ENCODE peak calls at places on chromosomes 2 and 18, in six cellular contexts. R, X, I, D, Z and M are unnamed samples. For H3K27me3 and H3K9me3, the result is how much of the 10 kb centered on the place peaks cover.

GRCh38 chr2:67829470-67829869 is 233.3 kb downstream of the C1D start:
- DNase-seq in I (no peak), R (no peak), X (no peak), D (no peak), Z (no peak), M (no peak)

GRCh38 chr2:191115801-191116200 is 35.0 kb downstream of the STAT4 start:
- DNase-seq in I (no peak), Z (no peak), D (no peak), X (no peak), R (no peak), M (no peak)

GRCh38 chr2:62270728-62271127 is 74.8 kb downstream of the B3GNT2 start:
- DNase-seq in I (no peak), D (peak), X (peak), Z (no peak), R (no peak), M (peak)

GRCh38 chr2:218805627-218806026 is 23.7 kb downstream of the CYP27A1 start:
- DNase-seq in R (peak), X (no peak), D (no peak), Z (no peak), I (no peak), M (peak)

GRCh38 chr18:54607213-54607934 is 16.3 kb downstream of the DYNAP start:
- DNase-seq in Z (no peak), D (no peak), R (no peak), X (peak), I (no peak), M (no peak)

GRCh38 chr2:7272180-7272579 is 355.0 kb downstream of the RNF144A start:
- DNase-seq in R (no peak), I (no peak), X (no peak), Z (no peak), D (no peak), M (peak)

GRCh38 chr2:96353032-96353561 is 17.5 kb downstream of the NCAPH start:
- DNase-seq in R (no peak), X (no peak), D (peak), I (no peak), Z (no peak), M (peak)

GRCh38 chr2:158319269-158319668 is 137.3 kb downstream of the CCDC148 start:
- DNase-seq in R (no peak), I (no peak), D (no peak), X (no peak), Z (no peak), M (no peak)

GRCh38 chr2:216594081-216594480 is 39.1 kb upstream of the IGFBP2 start:
- DNase-seq in D (no peak), Z (no peak), R (no peak), I (no peak), X (no peak), M (no peak)

GRCh38 chr2:132585982-132586608 is 83.9 kb downstream of the LYPD1 start:
- DNase-seq in I (no peak), D (no peak), Z (no peak), X (no peak), R (no peak), M (no peak)

GRCh38 chr18:39531659-39532058 is 1966.1 kb upstream of the CELF4 start:
- DNase-seq in R (no peak), X (no peak), I (no peak), D (no peak), Z (no peak), M (no peak)

GRCh38 chr2:85753525-85754312 is at the start of gene ATOH8:
- DNase-seq in D (peak), Z (peak), R (no peak), I (no peak), X (peak), M (peak)

GRCh38 chr2:233429175-233429897 is 75.0 kb downstream of the DGKD start:
- DNase-seq in R (no peak), I (no peak), X (peak), Z (peak), D (peak), M (no peak)

GRCh38 chr2:457792-458430 is 170.0 kb upstream of the ALKAL2 start:
- DNase-seq in R (no peak), I (no peak), X (no peak), Z (no peak), D (no peak), M (no peak)

GRCh38 chr18:69031571-69032451 is 233.9 kb downstream of the CCDC102B start:
- DNase-seq in R (no peak), X (no peak), I (no peak), Z (no peak), D (no peak), M (no peak)

DNA sequence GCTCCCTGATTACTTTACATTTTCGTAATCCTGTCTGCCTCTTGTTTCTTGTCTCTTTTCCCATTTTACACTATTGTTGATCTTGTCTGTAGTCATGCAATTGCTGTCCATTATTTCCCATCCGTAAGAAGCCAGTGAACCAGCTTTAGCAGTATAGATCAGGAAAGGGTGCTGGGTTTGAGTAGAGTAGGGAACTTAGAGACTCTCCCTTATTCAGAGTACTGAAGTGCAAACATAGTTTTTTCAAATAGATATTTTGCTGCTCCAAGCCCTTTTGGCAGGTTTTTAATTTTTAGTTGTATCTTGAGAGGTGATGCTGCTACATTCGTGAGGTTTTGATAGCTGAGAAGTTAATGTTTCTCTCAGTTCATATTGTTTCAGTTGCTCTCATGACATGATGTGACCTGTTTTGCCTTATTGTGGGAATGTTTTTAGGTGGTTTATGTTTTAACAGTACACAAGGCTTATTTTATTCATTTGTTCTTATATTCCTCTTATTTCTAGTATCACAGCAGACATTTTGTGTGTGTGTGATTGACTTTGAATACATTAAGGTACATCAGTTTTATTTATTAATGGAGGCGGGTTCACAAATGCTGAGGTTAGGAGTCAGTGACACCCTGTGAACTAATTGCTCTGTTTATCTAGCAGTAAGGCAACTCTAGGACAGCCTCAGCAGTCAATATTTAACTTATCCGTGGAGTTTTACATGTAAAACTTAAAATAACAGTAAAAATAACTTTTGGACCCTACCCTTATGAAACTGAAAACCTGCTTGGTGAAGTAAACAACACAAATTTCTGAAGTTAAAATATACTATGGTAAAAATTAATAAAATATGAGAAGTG is 118.4 kb downstream of the ZNF407 start:
- DNase-seq in D (no peak), R (no peak), Z (no peak), X (no peak), I (no peak), M (no peak)
- H3K4me3 ChIP-seq in D (no peak), R (no peak), Z (no peak), X (no peak), I (no peak), M (no peak)

DNA sequence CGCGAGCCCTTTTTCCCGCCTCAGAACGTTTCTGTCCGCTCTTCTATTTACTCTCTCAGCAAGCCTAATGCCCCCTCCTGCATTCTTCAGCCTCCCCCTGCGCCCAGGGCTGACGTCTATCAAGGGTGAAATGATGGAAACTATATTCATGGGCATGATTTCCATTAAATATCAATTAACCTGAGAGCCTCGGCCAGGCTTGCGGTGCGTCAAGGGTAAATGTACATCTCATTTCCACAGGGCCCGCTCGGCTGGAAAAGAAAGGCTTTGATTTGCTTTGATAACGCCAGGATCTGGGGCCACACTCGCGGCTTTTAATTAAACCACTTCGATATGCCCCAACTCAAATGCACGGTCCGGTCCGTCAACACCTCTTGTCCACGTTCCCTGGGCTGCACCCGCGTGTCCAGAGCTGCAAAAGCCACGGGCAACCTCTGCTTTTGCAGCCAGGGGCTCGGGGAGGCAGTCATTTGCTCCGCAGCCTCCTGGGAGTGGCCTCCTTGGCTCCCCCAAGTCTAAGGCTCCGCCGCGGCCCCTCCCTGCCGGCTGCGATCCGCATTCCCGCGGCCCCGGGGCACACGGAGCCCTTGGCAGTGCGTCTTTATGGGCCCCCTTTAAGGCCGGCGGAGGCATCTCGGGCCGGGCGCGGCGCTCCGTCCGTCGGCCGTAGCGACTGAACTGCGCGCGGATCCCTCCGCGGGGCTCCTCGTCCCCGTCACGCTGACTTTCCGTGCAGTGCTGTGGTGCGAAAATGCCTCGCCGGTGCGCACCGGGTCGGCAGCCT is at the start of gene HOXD8:
- DNase-seq in Z (peak), X (no peak), I (peak), R (no peak), D (peak), M (peak)
- H3K27me3 ChIP-seq in Z (half or more), X (half or more), I (under half), R (half or more), D (under half), M (under half)

GRCh38 chr2:103138123-103138886 is 376.5 kb downstream of the TMEM182 start:
- DNase-seq in X (no peak), I (no peak), Z (no peak), R (no peak), D (no peak), M (no peak)

GRCh38 chr2:103144837-103145236 is 383.0 kb downstream of the TMEM182 start:
- DNase-seq in Z (no peak), D (no peak), I (no peak), R (no peak), X (no peak), M (peak)

GRCh38 chr2:103135679-103136078 is 373.8 kb downstream of the TMEM182 start:
- DNase-seq in X (no peak), R (no peak), I (no peak), Z (no peak), D (no peak), M (no peak)

GRCh38 chr2:103145739-103146138 is 383.9 kb downstream of the TMEM182 start:
- DNase-seq in R (no peak), I (no peak), X (no peak), D (no peak), Z (no peak), M (no peak)

GRCh38 chr2:103139628-103140268 is 377.9 kb downstream of the TMEM182 start:
- DNase-seq in R (no peak), X (no peak), I (no peak), D (no peak), Z (no peak), M (no peak)
- H3K9me3 ChIP-seq in R (under half), X (under half), I (under half), D (under half), Z (under half), M (under half)

GRCh38 chr2:134692461-134692860 is 26.3 kb downstream of the TMEM163 start:
- DNase-seq in X (no peak), Z (no peak), I (no peak), R (no peak), D (no peak), M (no peak)
- H3K4me3 ChIP-seq in X (no peak), Z (no peak), I (no peak), R (no peak), D (no peak), M (no peak)